ENCODE peak calls at places on chromosomes 4 and X, in eight cellular contexts. One of them, this sample, is unnamed.
A peak's percentile ranks its signal among the peaks of the same experiment; 100 is the strongest.

GRCh38 chr4:165489786-165490185 is 111.0 kb downstream of the CPE start:
- DNase-seq in endothelial cell of umbilical vein: peak; percentile 61
- DNase-seq in psoas muscle: no peak
- DNase-seq in GM23338: no peak
- DNase-seq in GM06990: no peak
- DNase-seq in lower leg skin: no peak
- DNase-seq in colonic mucosa: no peak
- DNase-seq in fibroblast of pulmonary artery: peak; percentile 62
- DNase-seq in this sample: peak; percentile 89

GRCh38 chr4:107740950-107741701 is 21.1 kb upstream of the PAPSS1 start:
- DNase-seq in endothelial cell of umbilical vein: peak; percentile 81
- DNase-seq in psoas muscle: peak; percentile 68
- DNase-seq in GM23338: no peak
- DNase-seq in GM06990: no peak
- DNase-seq in lower leg skin: peak; percentile 84
- DNase-seq in colonic mucosa: no peak
- DNase-seq in fibroblast of pulmonary artery: peak; percentile 88
- DNase-seq in this sample: no peak

GRCh38 chr4:145484240-145484846 is 2.7 kb downstream of the SMAD1 start:
- DNase-seq in endothelial cell of umbilical vein: peak; percentile 47
- DNase-seq in psoas muscle: no peak
- DNase-seq in GM23338: no peak
- DNase-seq in GM06990: no peak
- DNase-seq in lower leg skin: no peak
- DNase-seq in colonic mucosa: no peak
- DNase-seq in fibroblast of pulmonary artery: no peak
- DNase-seq in this sample: no peak

GRCh38 chrX:41381685-41382084 is 47.7 kb downstream of the DDX3X start:
- DNase-seq in endothelial cell of umbilical vein: peak; percentile 56
- DNase-seq in psoas muscle: no peak
- DNase-seq in GM23338: peak; percentile 13
- DNase-seq in GM06990: no peak
- DNase-seq in lower leg skin: peak; percentile 90
- DNase-seq in colonic mucosa: peak; percentile 62
- DNase-seq in fibroblast of pulmonary artery: peak; percentile 73
- DNase-seq in this sample: peak; percentile 81

GRCh38 chr4:162126754-162127153 is 37.0 kb downstream of the FSTL5 start:
- DNase-seq in endothelial cell of umbilical vein: no peak
- DNase-seq in psoas muscle: no peak
- DNase-seq in GM23338: peak; percentile 19
- DNase-seq in GM06990: no peak
- DNase-seq in lower leg skin: no peak
- DNase-seq in colonic mucosa: no peak
- DNase-seq in fibroblast of pulmonary artery: no peak
- DNase-seq in this sample: no peak

GRCh38 chr4:177671387-177671786 is 229.2 kb upstream of the AGA start:
- DNase-seq in endothelial cell of umbilical vein: no peak
- DNase-seq in psoas muscle: no peak
- DNase-seq in GM23338: no peak
- DNase-seq in GM06990: no peak
- DNase-seq in lower leg skin: no peak
- DNase-seq in colonic mucosa: no peak
- DNase-seq in fibroblast of pulmonary artery: no peak
- DNase-seq in this sample: no peak

GRCh38 chrX:46308106-46308505 is 237.1 kb downstream of the ZNF674 start:
- DNase-seq in endothelial cell of umbilical vein: no peak
- DNase-seq in psoas muscle: no peak
- DNase-seq in GM23338: no peak
- DNase-seq in GM06990: no peak
- DNase-seq in lower leg skin: no peak
- DNase-seq in colonic mucosa: no peak
- DNase-seq in fibroblast of pulmonary artery: no peak
- DNase-seq in this sample: peak; percentile 36

GRCh38 chr4:188596027-188596426 is 456.8 kb downstream of the TRIML1 start:
- DNase-seq in endothelial cell of umbilical vein: no peak
- DNase-seq in psoas muscle: no peak
- DNase-seq in GM23338: no peak
- DNase-seq in GM06990: no peak
- DNase-seq in lower leg skin: no peak
- DNase-seq in colonic mucosa: no peak
- DNase-seq in fibroblast of pulmonary artery: peak; percentile 4
- DNase-seq in this sample: no peak

GRCh38 chr4:121462660-121463261 is 81.9 kb upstream of the QRFPR start:
- DNase-seq in endothelial cell of umbilical vein: peak; percentile 78
- DNase-seq in psoas muscle: no peak
- DNase-seq in GM23338: peak; percentile 91
- DNase-seq in GM06990: peak; percentile 17
- DNase-seq in lower leg skin: no peak
- DNase-seq in colonic mucosa: peak; percentile 51
- DNase-seq in fibroblast of pulmonary artery: peak; percentile 84
- DNase-seq in this sample: peak; percentile 64

GRCh38 chr4:12242354-12242753 is 813.7 kb upstream of the HS3ST1 start:
- DNase-seq in endothelial cell of umbilical vein: no peak
- DNase-seq in psoas muscle: no peak
- DNase-seq in GM23338: no peak
- DNase-seq in GM06990: no peak
- DNase-seq in lower leg skin: no peak
- DNase-seq in colonic mucosa: no peak
- DNase-seq in fibroblast of pulmonary artery: peak; percentile 55
- DNase-seq in this sample: no peak

GRCh38 chr4:106421441-106422296 is 53.1 kb upstream of the GIMD1 start:
- DNase-seq in endothelial cell of umbilical vein: no peak
- DNase-seq in psoas muscle: no peak
- DNase-seq in GM23338: peak; percentile 36
- DNase-seq in GM06990: no peak
- DNase-seq in lower leg skin: no peak
- DNase-seq in colonic mucosa: no peak
- DNase-seq in fibroblast of pulmonary artery: peak; percentile 36
- DNase-seq in this sample: peak; percentile 46

GRCh38 chrX:99901091-99901490 is 509.0 kb downstream of the PCDH19 start:
- DNase-seq in endothelial cell of umbilical vein: no peak
- DNase-seq in psoas muscle: no peak
- DNase-seq in GM23338: no peak
- DNase-seq in GM06990: no peak
- DNase-seq in lower leg skin: no peak
- DNase-seq in colonic mucosa: no peak
- DNase-seq in fibroblast of pulmonary artery: no peak
- DNase-seq in this sample: no peak

GRCh38 chr4:26220704-26221103 is 100.1 kb upstream of the RBPJ start:
- DNase-seq in endothelial cell of umbilical vein: no peak
- DNase-seq in psoas muscle: no peak
- DNase-seq in GM23338: no peak
- DNase-seq in GM06990: no peak
- DNase-seq in lower leg skin: no peak
- DNase-seq in colonic mucosa: no peak
- DNase-seq in fibroblast of pulmonary artery: peak; percentile 44
- DNase-seq in this sample: peak; percentile 68

GRCh38 chr4:10521386-10521785 is 64.2 kb upstream of the ZNF518B start:
- DNase-seq in endothelial cell of umbilical vein: no peak
- DNase-seq in psoas muscle: no peak
- DNase-seq in GM23338: no peak
- DNase-seq in GM06990: no peak
- DNase-seq in lower leg skin: no peak
- DNase-seq in colonic mucosa: no peak
- DNase-seq in fibroblast of pulmonary artery: no peak
- DNase-seq in this sample: no peak

GRCh38 chr4:107616838-107617389 is 103.1 kb downstream of the PAPSS1 start:
- DNase-seq in endothelial cell of umbilical vein: no peak
- DNase-seq in psoas muscle: no peak
- DNase-seq in GM23338: no peak
- DNase-seq in GM06990: no peak
- DNase-seq in lower leg skin: no peak
- DNase-seq in colonic mucosa: no peak
- DNase-seq in fibroblast of pulmonary artery: no peak
- DNase-seq in this sample: peak; percentile 10

GRCh38 chr4:2802618-2803531 is 10.0 kb downstream of the SH3BP2 start:
- DNase-seq in endothelial cell of umbilical vein: no peak
- DNase-seq in psoas muscle: peak; percentile 46
- DNase-seq in GM23338: no peak
- DNase-seq in GM06990: peak; percentile 7
- DNase-seq in lower leg skin: peak; percentile 85
- DNase-seq in colonic mucosa: no peak
- DNase-seq in fibroblast of pulmonary artery: no peak
- DNase-seq in this sample: no peak

GRCh38 chrX:24023972-24024664 is 2.9 kb downstream of the KLHL15 start:
- DNase-seq in endothelial cell of umbilical vein: peak; percentile 49
- DNase-seq in psoas muscle: no peak
- DNase-seq in GM23338: no peak
- DNase-seq in GM06990: no peak
- DNase-seq in lower leg skin: peak; percentile 23
- DNase-seq in colonic mucosa: no peak
- DNase-seq in fibroblast of pulmonary artery: peak; percentile 26
- DNase-seq in this sample: peak; percentile 24

GRCh38 chrX:55007633-55008032 is 7.5 kb downstream of the APEX2 start:
- DNase-seq in endothelial cell of umbilical vein: peak; percentile 46
- DNase-seq in psoas muscle: no peak
- DNase-seq in GM23338: no peak
- DNase-seq in GM06990: no peak
- DNase-seq in lower leg skin: no peak
- DNase-seq in colonic mucosa: peak; percentile 74
- DNase-seq in fibroblast of pulmonary artery: peak; percentile 74
- DNase-seq in this sample: peak; percentile 74

GRCh38 chr4:102429553-102429952 is 71.6 kb upstream of the NFKB1 start:
- DNase-seq in endothelial cell of umbilical vein: no peak
- DNase-seq in psoas muscle: no peak
- DNase-seq in GM23338: no peak
- DNase-seq in GM06990: no peak
- DNase-seq in lower leg skin: no peak
- DNase-seq in colonic mucosa: no peak
- DNase-seq in fibroblast of pulmonary artery: peak; percentile 92
- DNase-seq in this sample: peak; percentile 99

GRCh38 chr4:60944070-60944469 is 256.1 kb upstream of the ADGRL3 start:
- DNase-seq in endothelial cell of umbilical vein: no peak
- DNase-seq in psoas muscle: no peak
- DNase-seq in GM23338: no peak
- DNase-seq in GM06990: no peak
- DNase-seq in lower leg skin: no peak
- DNase-seq in colonic mucosa: no peak
- DNase-seq in fibroblast of pulmonary artery: no peak
- DNase-seq in this sample: no peak

GRCh38 chr4:71290481-71290880 is 48.3 kb upstream of the SLC4A4 start:
- DNase-seq in endothelial cell of umbilical vein: no peak
- DNase-seq in psoas muscle: no peak
- DNase-seq in GM23338: no peak
- DNase-seq in GM06990: no peak
- DNase-seq in lower leg skin: no peak
- DNase-seq in colonic mucosa: no peak
- DNase-seq in fibroblast of pulmonary artery: no peak
- DNase-seq in this sample: no peak

GRCh38 chr4:23775694-23776093 is 114.2 kb downstream of the PPARGC1A start:
- DNase-seq in endothelial cell of umbilical vein: no peak
- DNase-seq in psoas muscle: no peak
- DNase-seq in GM23338: no peak
- DNase-seq in GM06990: no peak
- DNase-seq in lower leg skin: no peak
- DNase-seq in colonic mucosa: peak; percentile 37
- DNase-seq in fibroblast of pulmonary artery: no peak
- DNase-seq in this sample: peak; percentile 24

GRCh38 chr4:147518086-147518485 is 37.2 kb downstream of the EDNRA start:
- DNase-seq in endothelial cell of umbilical vein: no peak
- DNase-seq in psoas muscle: no peak
- DNase-seq in GM23338: no peak
- DNase-seq in GM06990: no peak
- DNase-seq in lower leg skin: no peak
- DNase-seq in colonic mucosa: no peak
- DNase-seq in fibroblast of pulmonary artery: no peak
- DNase-seq in this sample: no peak

DNA sequence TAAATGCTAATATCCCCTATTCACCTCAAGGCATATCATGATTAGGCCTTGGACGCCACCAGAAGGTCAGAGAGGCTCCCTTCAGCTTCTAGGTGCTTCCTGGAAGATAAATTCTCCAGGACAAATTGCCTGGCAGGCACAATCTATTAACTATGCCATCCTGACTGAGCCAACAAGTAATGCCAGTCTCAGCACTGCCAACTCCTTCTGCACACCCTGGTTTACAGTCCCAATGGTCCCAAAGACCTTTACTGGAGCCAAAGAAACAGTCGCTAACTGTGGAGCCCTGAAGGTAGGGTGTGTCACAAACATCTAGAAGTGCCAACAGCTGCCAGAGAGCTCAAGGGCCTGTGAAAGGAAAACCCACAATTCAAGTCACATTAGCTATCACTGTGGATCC is 34.9 kb upstream of the CITED1 start:
- DNase-seq in endothelial cell of umbilical vein: no peak
- DNase-seq in psoas muscle: no peak
- DNase-seq in GM23338: no peak
- DNase-seq in GM06990: no peak
- DNase-seq in lower leg skin: no peak
- DNase-seq in colonic mucosa: no peak
- DNase-seq in fibroblast of pulmonary artery: no peak
- DNase-seq in this sample: no peak
- H3K4me3 ChIP-seq in endothelial cell of umbilical vein: no peak overlapping the region
- H3K4me3 ChIP-seq in psoas muscle: no peak overlapping the region
- H3K4me3 ChIP-seq in GM23338: no peak overlapping the region
- H3K4me3 ChIP-seq in GM06990: no peak overlapping the region
- H3K4me3 ChIP-seq in lower leg skin: no peak overlapping the region
- H3K4me3 ChIP-seq in colonic mucosa: no peak overlapping the region
- H3K4me3 ChIP-seq in fibroblast of pulmonary artery: no peak overlapping the region
- H3K4me3 ChIP-seq in this sample: no peak overlapping the region

GRCh38 chrX:78024349-78025108 is 55.1 kb upstream of the PGAM4 start:
- DNase-seq in endothelial cell of umbilical vein: peak; percentile 16
- DNase-seq in psoas muscle: no peak
- DNase-seq in GM23338: peak; percentile 51
- DNase-seq in GM06990: no peak
- DNase-seq in lower leg skin: no peak
- DNase-seq in colonic mucosa: peak; percentile 77
- DNase-seq in fibroblast of pulmonary artery: peak; percentile 10
- DNase-seq in this sample: peak; percentile 22
- TF ChIP-seq CTCF in endothelial cell of umbilical vein: peak; percentile 38
- TF ChIP-seq CTCF in psoas muscle: peak; percentile 51
- TF ChIP-seq CTCF in GM23338: peak; percentile 62
- TF ChIP-seq CTCF in GM06990: peak; percentile 64
- TF ChIP-seq CTCF in lower leg skin: no peak
- TF ChIP-seq CTCF in colonic mucosa: peak; percentile 66
- TF ChIP-seq CTCF in fibroblast of pulmonary artery: peak; percentile 55
- TF ChIP-seq CTCF in this sample: peak; percentile 56

GRCh38 chr4:180426938-180427337 is 1816.3 kb upstream of the TENM3 start:
- DNase-seq in endothelial cell of umbilical vein: no peak
- DNase-seq in psoas muscle: no peak
- DNase-seq in GM23338: no peak
- DNase-seq in GM06990: no peak
- DNase-seq in lower leg skin: no peak
- DNase-seq in colonic mucosa: no peak
- DNase-seq in fibroblast of pulmonary artery: no peak
- DNase-seq in this sample: no peak
- H3K4me3 ChIP-seq in endothelial cell of umbilical vein: no peak overlapping the region
- H3K4me3 ChIP-seq in psoas muscle: no peak overlapping the region
- H3K4me3 ChIP-seq in GM23338: no peak overlapping the region
- H3K4me3 ChIP-seq in GM06990: no peak overlapping the region
- H3K4me3 ChIP-seq in lower leg skin: no peak overlapping the region
- H3K4me3 ChIP-seq in colonic mucosa: no peak overlapping the region
- H3K4me3 ChIP-seq in fibroblast of pulmonary artery: no peak overlapping the region
- H3K4me3 ChIP-seq in this sample: no peak overlapping the region

DNA sequence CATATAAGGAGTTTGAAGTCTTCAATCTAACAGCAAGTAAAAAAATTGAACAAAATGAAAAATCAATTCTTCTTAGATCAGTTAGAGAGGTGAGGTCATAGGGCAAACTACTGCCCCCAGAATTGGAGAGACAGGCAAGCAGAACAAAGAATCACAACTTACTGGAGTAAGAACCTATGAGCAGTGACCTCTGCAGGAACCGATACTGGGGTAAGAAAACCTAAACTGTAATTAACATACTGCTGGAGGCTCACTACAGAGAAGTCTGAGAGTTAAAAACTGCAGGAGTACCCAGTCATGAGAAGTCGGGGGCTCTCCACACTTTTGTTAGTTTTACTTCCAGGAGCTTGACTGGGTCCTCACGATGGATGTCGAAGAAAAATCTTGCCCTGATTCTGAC is 16.0 kb downstream of the CLDN22 start:
- DNase-seq in endothelial cell of umbilical vein: no peak
- DNase-seq in psoas muscle: no peak
- DNase-seq in GM23338: no peak
- DNase-seq in GM06990: no peak
- DNase-seq in lower leg skin: no peak
- DNase-seq in colonic mucosa: no peak
- DNase-seq in fibroblast of pulmonary artery: no peak
- DNase-seq in this sample: no peak
- TF ChIP-seq CTCF in endothelial cell of umbilical vein: no peak
- TF ChIP-seq CTCF in psoas muscle: no peak
- TF ChIP-seq CTCF in GM23338: no peak
- TF ChIP-seq CTCF in GM06990: no peak
- TF ChIP-seq CTCF in lower leg skin: no peak
- TF ChIP-seq CTCF in colonic mucosa: no peak
- TF ChIP-seq CTCF in fibroblast of pulmonary artery: no peak
- TF ChIP-seq CTCF in this sample: no peak

This sample was measured in bronchial epithelial cell.